ENCODE peak calls at places on chromosomes 7 and 10, in four cellular contexts. E is upper lobe of left lung, X is GM12878, L is HepG2. F is an unnamed sample.

GRCh38 chr7:49523870-49524269 is 249.6 kb upstream of the VWC2 start:
- ATAC-seq in L (no peak), X (no peak), E (no peak), F (no peak)

GRCh38 chr7:74324499-74325229 is 35.5 kb downstream of the CLIP2 start:
- ATAC-seq in E (peak; percentile 56), L (no peak), X (no peak), F (no peak)

GRCh38 chr7:51260516-51260915 is 56.1 kb downstream of the COBL start:
- ATAC-seq in L (no peak), E (no peak), X (no peak), F (no peak)

GRCh38 chr10:33214174-33214573 is 120.3 kb downstream of the NRP1 start:
- ATAC-seq in X (peak; percentile 68), L (no peak), E (no peak), F (no peak)

GRCh38 chr10:7300327-7300726 is 110.5 kb downstream of the SFMBT2 start:
- ATAC-seq in X (peak; percentile 52), L (no peak), E (no peak), F (no peak)

GRCh38 chr7:2726316-2727018 is 38.5 kb downstream of the AMZ1 start:
- ATAC-seq in X (no peak), L (no peak), E (no peak), F (no peak)

GRCh38 chr10:61903184-61903990 is 1.9 kb downstream of the ARID5B start:
- ATAC-seq in L (peak; percentile 89), E (peak; percentile 70), X (peak; percentile 65), F (peak; percentile 46)

GRCh38 chr10:10891437-10891836 is 126.2 kb upstream of the CELF2 start:
- ATAC-seq in E (peak; percentile 69), L (no peak), X (no peak), F (peak; percentile 80)

GRCh38 chr7:151897201-151897711 is 20.3 kb upstream of the PRKAG2 start:
- ATAC-seq in E (no peak), X (no peak), L (peak; percentile 56), F (no peak)

GRCh38 chr7:75738975-75739795 is 444 bp upstream of the HIP1 start:
- ATAC-seq in X (peak; percentile 95), E (peak; percentile 98), L (peak; percentile 96), F (peak; percentile 98)

GRCh38 chr7:146366938-146367337 is 250.3 kb downstream of the CNTNAP2 start:
- ATAC-seq in E (no peak), L (no peak), X (no peak), F (no peak)

GRCh38 chr10:62109532-62110293 is 158.9 kb downstream of the RTKN2 start:
- ATAC-seq in X (peak; percentile 88), E (peak; percentile 78), L (no peak), F (no peak)

GRCh38 chr10:21732067-21732772 is 198.2 kb downstream of the MLLT10 start:
- ATAC-seq in L (peak; percentile 94), X (peak; percentile 82), E (peak; percentile 86), F (peak; percentile 85)

GRCh38 chr7:25476863-25477262 is 248.6 kb upstream of the NPVF start:
- ATAC-seq in X (no peak), E (no peak), L (no peak), F (no peak)

GRCh38 chr7:139329119-139329518 is 12.0 kb upstream of the FMC1 start:
- ATAC-seq in X (no peak), L (no peak), E (no peak), F (no peak)

GRCh38 chr10:47146571-47146970 is 153.4 kb upstream of the GDF10 start:
- ATAC-seq in L (no peak), X (no peak), E (peak; percentile 71), F (peak; percentile 60)

GRCh38 chr10:119131512-119132240 is 27.8 kb downstream of the DENND10 start:
- ATAC-seq in X (peak; percentile 94), E (peak; percentile 75), L (peak; percentile 20), F (peak; percentile 43)

GRCh38 chr10:5895804-5896203 is 5.8 kb downstream of the FBH1 start:
- ATAC-seq in E (no peak), X (peak; percentile 75), L (no peak), F (no peak)

GRCh38 chr10:21372651-21373410 is 152.7 kb downstream of the SKIDA1 start:
- ATAC-seq in X (peak; percentile 97), L (peak; percentile 67), E (peak; percentile 98), F (peak; percentile 78)

GRCh38 chr7:110918949-110919548 is 171.9 kb upstream of the LRRN3 start:
- ATAC-seq in E (no peak), L (no peak), X (peak; percentile 93), F (no peak)

GRCh38 chr10:124042656-124043309 is 50.6 kb downstream of the CHST15 start:
- ATAC-seq in E (no peak), X (peak; percentile 11), L (peak; percentile 52), F (no peak)

GRCh38 chr7:50739744-50740455 is 42.8 kb downstream of the GRB10 start:
- ATAC-seq in X (peak; percentile 44), E (peak; percentile 41), L (no peak), F (no peak)

GRCh38 chr7:157676001-157676400 is 339.2 kb downstream of the DNAJB6 start:
- ATAC-seq in X (no peak), L (no peak), E (no peak), F (no peak)

GRCh38 chr10:63213489-63213888 is 80.4 kb downstream of the NRBF2 start:
- ATAC-seq in L (peak; percentile 50), E (no peak), X (no peak), F (no peak)

GRCh38 chr7:14137676-14138075 is 148.2 kb upstream of the ETV1 start:
- ATAC-seq in L (no peak), E (no peak), X (no peak), F (no peak)

GRCh38 chr10:98030093-98030821 is at the start of gene CRTAC1:
- ATAC-seq in X (no peak), E (peak; percentile 85), L (peak; percentile 39), F (peak; percentile 89)

GRCh38 chr7:108079291-108080057 is 50.7 kb downstream of the LAMB4 start:
- ATAC-seq in E (no peak), L (no peak), X (no peak), F (peak; percentile 60)

GRCh38 chr7:78779788-78780187 is 673.7 kb downstream of the MAGI2 start:
- ATAC-seq in L (no peak), E (no peak), X (no peak), F (no peak)

GRCh38 chr10:105466521-105466920 is 825.4 kb downstream of the SORCS3 start:
- ATAC-seq in X (no peak), L (no peak), E (no peak), F (no peak)

GRCh38 chr7:99021941-99022560 is 121.9 kb downstream of the SMURF1 start:
- ATAC-seq in X (no peak), L (no peak), E (no peak), F (no peak)
- TF ChIP-seq POLR2AphosphoS5 in X (no peak), L (no peak), E (no peak), F (no peak)

GRCh38 chr7:106704000-106704840 is 43.3 kb upstream of the CCDC71L start:
- ATAC-seq in L (no peak), X (peak; percentile 76), E (no peak), F (no peak)
- H3K27ac ChIP-seq in L (no peak overlapping the region), X (no peak overlapping the region), E (no peak overlapping the region), F (no peak overlapping the region)

GRCh38 chr10:109972372-109973001 is 35.3 kb upstream of the ADD3 start:
- ATAC-seq in E (no peak), L (no peak), X (no peak), F (no peak)

GRCh38 chr10:109975251-109975650 is 32.5 kb upstream of the ADD3 start:
- ATAC-seq in L (no peak), E (no peak), X (no peak), F (no peak)

GRCh38 chr10:109973430-109973829 is 34.4 kb upstream of the ADD3 start:
- ATAC-seq in E (no peak), X (no peak), L (no peak), F (no peak)

GRCh38 chr10:109976657-109977056 is 31.1 kb upstream of the ADD3 start:
- ATAC-seq in X (no peak), E (no peak), L (peak; percentile 6), F (no peak)

GRCh38 chr10:109974509-109975191 is 33.1 kb upstream of the ADD3 start:
- ATAC-seq in L (peak; percentile 64), X (no peak), E (no peak), F (no peak)
- TF ChIP-seq EP300 in L (peak; percentile 17), X (no peak), E (no peak), F (no peak)

GRCh38 chr10:99533496-99534455 is 1.0 kb downstream of the NKX2-3 start:
- ATAC-seq in E (no peak), L (no peak), X (no peak), F (no peak)
- TF ChIP-seq POLR2AphosphoS5 in E (no peak), L (no peak), X (no peak), F (no peak)

F was measured in gastroesophageal sphincter.